ENCODE peak calls at places on chromosome 9, in eight cellular contexts. B is NCI-H1417, F is DMS53, S is left ventricle myocardium inferior, C is left lung, P is NCI-H1436 treated with DMSO at 0.1 percent for 48 hours, Y is KBM-7, O is Kasumi-1. A is an unnamed sample.
A peak's percentile ranks its signal among the peaks of the same experiment; 100 is the strongest.

GRCh38 chr9:134590240-134591081 is 51.1 kb upstream of the COL5A1 start:
- DNase-seq in B (no peak), F (no peak), S (no peak), C (no peak), P (no peak), Y (no peak), O (no peak), A (no peak)

GRCh38 chr9:97479496-97480159 is 21.8 kb upstream of the TMOD1 start:
- DNase-seq in B (no peak), F (no peak), S (no peak), C (no peak), P (no peak), Y (no peak), O (no peak), A (no peak)

GRCh38 chr9:93357649-93358048 is 93.8 kb upstream of the FAM120A start:
- DNase-seq in B (no peak), F (no peak), S (no peak), C (no peak), P (no peak), Y (peak; percentile 42), O (no peak), A (no peak)

GRCh38 chr9:84153885-84154284 is 173.3 kb downstream of the RMI1 start:
- DNase-seq in B (no peak), F (no peak), S (no peak), C (no peak), P (no peak), Y (no peak), O (no peak), A (no peak)

GRCh38 chr9:14296462-14296861 is 17.5 kb downstream of the NFIB start:
- DNase-seq in B (no peak), F (no peak), S (peak; percentile 46), C (no peak), P (no peak), Y (no peak), O (no peak), A (no peak)

GRCh38 chr9:21994526-21994995 is at the start of gene CDKN2B-AS1:
- DNase-seq in B (no peak), F (peak; percentile 87), S (no peak), C (peak; percentile 61), P (peak; percentile 74), Y (peak; percentile 90), O (peak; percentile 22), A (no peak)

GRCh38 chr9:33868430-33869000 is 51.6 kb downstream of the UBE2R2 start:
- DNase-seq in B (no peak), F (no peak), S (no peak), C (no peak), P (no peak), Y (no peak), O (no peak), A (peak; percentile 68)

GRCh38 chr9:134604834-134605233 is 36.8 kb upstream of the COL5A1 start:
- DNase-seq in B (no peak), F (no peak), S (no peak), C (no peak), P (no peak), Y (no peak), O (no peak), A (no peak)

GRCh38 chr9:127107344-127108181 is 14.9 kb downstream of the ANGPTL2 start:
- DNase-seq in B (no peak), F (no peak), S (no peak), C (no peak), P (no peak), Y (no peak), O (no peak), A (no peak)

GRCh38 chr9:127634698-127635097 is 22.6 kb downstream of the STXBP1 start:
- DNase-seq in B (no peak), F (peak; percentile 54), S (no peak), C (no peak), P (no peak), Y (no peak), O (no peak), A (no peak)

GRCh38 chr9:92954078-92954861 is 6.9 kb downstream of the FGD3 start:
- DNase-seq in B (peak; percentile 72), F (no peak), S (peak; percentile 52), C (peak; percentile 53), P (peak; percentile 36), Y (peak; percentile 69), O (no peak), A (no peak)

GRCh38 chr9:89802809-89803355 is 198.1 kb downstream of the GADD45G start:
- DNase-seq in B (no peak), F (no peak), S (peak; percentile 84), C (no peak), P (no peak), Y (no peak), O (no peak), A (no peak)

GRCh38 chr9:128921881-128922763 is 1.3 kb downstream of the PHYHD1 start:
- DNase-seq in B (no peak), F (no peak), S (peak; percentile 58), C (no peak), P (no peak), Y (no peak), O (no peak), A (peak; percentile 43)